ENCODE peak calls at places on chromosomes 3 and 15, in eight cellular contexts. One of them, this sample, is unnamed.

GRCh38 chr3:72185549-72186484 is 400.9 kb upstream of the PROK2 start:
- DNase-seq in neural progenitor cell: no peak
- DNase-seq in progenitor cell of endocrine pancreas: no peak
- DNase-seq in neural crest cell: no peak
- DNase-seq in bronchial epithelial cell: peak
- DNase-seq in right lobe of liver: no peak
- DNase-seq in Peyer's patch: no peak
- DNase-seq in epithelial cell of esophagus: peak
- DNase-seq in this sample: no peak

GRCh38 chr3:177905895-177906511 is 630.2 kb upstream of the KCNMB2 start:
- DNase-seq in progenitor cell of endocrine pancreas: no peak
- DNase-seq in neural crest cell: no peak
- DNase-seq in epithelial cell of esophagus: no peak
- DNase-seq in neural progenitor cell: peak
- DNase-seq in Peyer's patch: no peak
- DNase-seq in right lobe of liver: no peak
- DNase-seq in bronchial epithelial cell: peak
- DNase-seq in this sample: no peak

GRCh38 chr15:51842852-51843737 is 13.6 kb downstream of the TMOD3 start:
- DNase-seq in neural crest cell: no peak
- DNase-seq in epithelial cell of esophagus: peak
- DNase-seq in progenitor cell of endocrine pancreas: no peak
- DNase-seq in right lobe of liver: no peak
- DNase-seq in Peyer's patch: peak
- DNase-seq in neural progenitor cell: no peak
- DNase-seq in bronchial epithelial cell: peak
- DNase-seq in this sample: no peak

GRCh38 chr15:101167791-101168462 is 83.9 kb downstream of the CHSY1 start:
- DNase-seq in progenitor cell of endocrine pancreas: no peak
- DNase-seq in neural crest cell: no peak
- DNase-seq in right lobe of liver: peak
- DNase-seq in bronchial epithelial cell: peak
- DNase-seq in Peyer's patch: peak
- DNase-seq in neural progenitor cell: no peak
- DNase-seq in epithelial cell of esophagus: peak
- DNase-seq in this sample: no peak

GRCh38 chr15:49187537-49188245 is 17.6 kb downstream of the GALK2 start:
- DNase-seq in bronchial epithelial cell: no peak
- DNase-seq in neural progenitor cell: no peak
- DNase-seq in progenitor cell of endocrine pancreas: no peak
- DNase-seq in neural crest cell: no peak
- DNase-seq in Peyer's patch: no peak
- DNase-seq in right lobe of liver: no peak
- DNase-seq in epithelial cell of esophagus: peak
- DNase-seq in this sample: no peak

GRCh38 chr15:63111481-63111880 is 10.2 kb upstream of the LACTB start:
- DNase-seq in bronchial epithelial cell: no peak
- DNase-seq in neural crest cell: no peak
- DNase-seq in progenitor cell of endocrine pancreas: no peak
- DNase-seq in right lobe of liver: no peak
- DNase-seq in Peyer's patch: no peak
- DNase-seq in epithelial cell of esophagus: no peak
- DNase-seq in neural progenitor cell: no peak
- DNase-seq in this sample: no peak

GRCh38 chr15:99928429-99928981 is 195.3 kb upstream of the LYSMD4 start:
- DNase-seq in neural crest cell: peak
- DNase-seq in right lobe of liver: peak
- DNase-seq in Peyer's patch: peak
- DNase-seq in progenitor cell of endocrine pancreas: peak
- DNase-seq in epithelial cell of esophagus: peak
- DNase-seq in bronchial epithelial cell: peak
- DNase-seq in neural progenitor cell: peak
- DNase-seq in this sample: peak

GRCh38 chr3:23649502-23649901 is 156.3 kb upstream of the UBE2E1 start:
- DNase-seq in Peyer's patch: no peak
- DNase-seq in progenitor cell of endocrine pancreas: no peak
- DNase-seq in neural progenitor cell: peak
- DNase-seq in bronchial epithelial cell: no peak
- DNase-seq in right lobe of liver: no peak
- DNase-seq in epithelial cell of esophagus: no peak
- DNase-seq in neural crest cell: no peak
- DNase-seq in this sample: no peak

GRCh38 chr3:158261371-158261991 is 151.6 kb downstream of the RSRC1 start:
- DNase-seq in Peyer's patch: no peak
- DNase-seq in epithelial cell of esophagus: peak
- DNase-seq in progenitor cell of endocrine pancreas: no peak
- DNase-seq in neural progenitor cell: peak
- DNase-seq in right lobe of liver: no peak
- DNase-seq in bronchial epithelial cell: peak
- DNase-seq in neural crest cell: no peak
- DNase-seq in this sample: no peak
- TF ChIP-seq CTCF in Peyer's patch: no peak
- TF ChIP-seq CTCF in epithelial cell of esophagus: peak
- TF ChIP-seq CTCF in progenitor cell of endocrine pancreas: no peak
- TF ChIP-seq CTCF in neural progenitor cell: no peak
- TF ChIP-seq CTCF in right lobe of liver: no peak
- TF ChIP-seq CTCF in bronchial epithelial cell: no peak
- TF ChIP-seq CTCF in neural crest cell: no peak
- TF ChIP-seq CTCF in this sample: no peak

GRCh38 chr3:157594413-157594812 is 91.2 kb upstream of the VEPH1 start:
- DNase-seq in neural progenitor cell: peak
- DNase-seq in Peyer's patch: no peak
- DNase-seq in bronchial epithelial cell: no peak
- DNase-seq in neural crest cell: no peak
- DNase-seq in right lobe of liver: no peak
- DNase-seq in epithelial cell of esophagus: no peak
- DNase-seq in progenitor cell of endocrine pancreas: no peak
- DNase-seq in this sample: no peak
- TF ChIP-seq CTCF in neural progenitor cell: peak
- TF ChIP-seq CTCF in Peyer's patch: no peak
- TF ChIP-seq CTCF in bronchial epithelial cell: no peak
- TF ChIP-seq CTCF in neural crest cell: no peak
- TF ChIP-seq CTCF in right lobe of liver: no peak
- TF ChIP-seq CTCF in epithelial cell of esophagus: no peak
- TF ChIP-seq CTCF in progenitor cell of endocrine pancreas: no peak
- TF ChIP-seq CTCF in this sample: no peak

DNA sequence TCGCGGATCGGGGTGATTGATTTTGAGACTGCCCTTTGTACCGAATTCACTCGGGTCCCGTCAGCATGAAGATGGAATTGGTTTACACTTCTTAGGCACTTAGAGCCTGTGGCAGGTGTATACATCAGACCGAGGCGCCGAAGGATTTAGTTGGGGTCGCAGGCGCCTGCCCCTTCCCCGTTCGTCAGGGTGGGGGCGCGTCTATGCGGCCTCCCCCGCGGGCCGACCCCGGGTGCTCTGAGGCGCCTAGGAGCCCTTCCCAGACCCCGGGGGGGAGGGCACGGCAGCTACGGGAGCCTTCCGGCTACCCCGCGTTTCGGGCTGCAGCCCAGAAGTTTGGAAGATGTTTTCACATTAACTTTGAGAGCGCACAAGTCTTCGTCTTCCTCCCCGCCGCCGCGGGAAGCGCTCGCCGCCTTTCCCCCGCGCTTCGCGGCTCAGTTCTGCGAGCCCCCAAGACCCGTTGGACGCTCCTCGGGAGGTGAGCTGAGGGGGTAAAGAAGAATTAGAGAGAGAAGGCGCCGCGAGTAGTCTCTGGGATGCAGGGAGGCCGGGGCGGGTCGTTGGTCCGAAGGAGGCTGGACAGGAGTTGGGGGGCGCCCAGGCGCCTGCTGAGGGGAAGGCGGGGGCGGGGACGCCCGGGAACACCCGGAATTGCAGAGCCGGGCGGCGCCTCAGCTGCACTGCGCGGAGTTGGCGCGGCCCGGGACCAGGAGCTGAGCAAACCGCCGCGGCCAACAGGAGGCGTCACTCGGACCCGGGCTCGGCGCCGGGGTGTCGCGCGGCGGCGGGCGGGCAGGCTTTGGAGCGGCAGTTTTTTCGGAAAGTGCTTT is 737 bp downstream of the TIPARP start:
- DNase-seq in neural crest cell: peak
- DNase-seq in Peyer's patch: peak
- DNase-seq in progenitor cell of endocrine pancreas: peak
- DNase-seq in right lobe of liver: peak
- DNase-seq in bronchial epithelial cell: no peak
- DNase-seq in epithelial cell of esophagus: peak
- DNase-seq in neural progenitor cell: peak
- DNase-seq in this sample: peak
- TF ChIP-seq CTCF in neural crest cell: peak
- TF ChIP-seq CTCF in Peyer's patch: peak
- TF ChIP-seq CTCF in progenitor cell of endocrine pancreas: peak
- TF ChIP-seq CTCF in right lobe of liver: peak
- TF ChIP-seq CTCF in bronchial epithelial cell: peak
- TF ChIP-seq CTCF in epithelial cell of esophagus: no peak
- TF ChIP-seq CTCF in neural progenitor cell: peak
- TF ChIP-seq CTCF in this sample: peak

GRCh38 chr3:17140670-17141505 is 256.1 kb downstream of the PLCL2 start:
- DNase-seq in neural crest cell: no peak
- DNase-seq in right lobe of liver: no peak
- DNase-seq in neural progenitor cell: no peak
- DNase-seq in progenitor cell of endocrine pancreas: no peak
- DNase-seq in epithelial cell of esophagus: no peak
- DNase-seq in bronchial epithelial cell: no peak
- DNase-seq in Peyer's patch: no peak
- DNase-seq in this sample: no peak
- TF ChIP-seq CTCF in neural crest cell: no peak
- TF ChIP-seq CTCF in right lobe of liver: no peak
- TF ChIP-seq CTCF in neural progenitor cell: peak
- TF ChIP-seq CTCF in progenitor cell of endocrine pancreas: no peak
- TF ChIP-seq CTCF in epithelial cell of esophagus: no peak
- TF ChIP-seq CTCF in bronchial epithelial cell: no peak
- TF ChIP-seq CTCF in Peyer's patch: no peak
- TF ChIP-seq CTCF in this sample: no peak

DNA sequence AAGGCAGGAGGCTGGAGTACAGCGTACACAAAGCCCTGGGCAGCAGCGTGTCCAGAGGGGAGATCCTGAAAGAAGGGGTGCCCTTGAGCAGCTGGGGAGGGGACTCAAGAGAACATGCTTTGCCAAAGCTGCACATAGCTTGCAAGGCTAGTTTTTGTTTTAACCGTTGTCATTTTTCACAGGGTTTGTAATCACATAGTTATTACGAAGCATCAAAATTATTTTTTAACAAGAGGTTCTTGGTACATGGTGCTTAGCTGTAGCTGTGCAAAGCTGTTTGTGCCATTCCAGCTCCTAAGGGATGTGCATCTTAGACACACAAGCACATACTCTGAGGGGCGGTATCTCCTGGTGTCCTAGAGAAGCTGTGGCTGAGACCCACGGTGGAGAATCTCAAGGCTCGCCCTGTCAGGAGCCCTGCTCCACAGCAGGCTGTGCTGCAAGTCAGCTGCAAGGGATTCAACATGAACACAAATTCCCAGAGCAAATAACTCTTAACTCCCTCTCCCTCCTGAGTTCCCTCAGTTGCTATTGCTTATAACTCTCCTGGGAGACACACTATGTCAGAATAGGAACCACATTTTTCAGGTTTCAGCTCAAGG is 461.3 kb upstream of the PPP2R3A start:
- DNase-seq in progenitor cell of endocrine pancreas: no peak
- DNase-seq in neural crest cell: no peak
- DNase-seq in epithelial cell of esophagus: no peak
- DNase-seq in neural progenitor cell: no peak
- DNase-seq in Peyer's patch: no peak
- DNase-seq in bronchial epithelial cell: no peak
- DNase-seq in right lobe of liver: no peak
- DNase-seq in this sample: no peak
- TF ChIP-seq CTCF in progenitor cell of endocrine pancreas: no peak
- TF ChIP-seq CTCF in neural crest cell: no peak
- TF ChIP-seq CTCF in epithelial cell of esophagus: no peak
- TF ChIP-seq CTCF in neural progenitor cell: no peak
- TF ChIP-seq CTCF in Peyer's patch: no peak
- TF ChIP-seq CTCF in bronchial epithelial cell: no peak
- TF ChIP-seq CTCF in right lobe of liver: no peak
- TF ChIP-seq CTCF in this sample: no peak

DNA sequence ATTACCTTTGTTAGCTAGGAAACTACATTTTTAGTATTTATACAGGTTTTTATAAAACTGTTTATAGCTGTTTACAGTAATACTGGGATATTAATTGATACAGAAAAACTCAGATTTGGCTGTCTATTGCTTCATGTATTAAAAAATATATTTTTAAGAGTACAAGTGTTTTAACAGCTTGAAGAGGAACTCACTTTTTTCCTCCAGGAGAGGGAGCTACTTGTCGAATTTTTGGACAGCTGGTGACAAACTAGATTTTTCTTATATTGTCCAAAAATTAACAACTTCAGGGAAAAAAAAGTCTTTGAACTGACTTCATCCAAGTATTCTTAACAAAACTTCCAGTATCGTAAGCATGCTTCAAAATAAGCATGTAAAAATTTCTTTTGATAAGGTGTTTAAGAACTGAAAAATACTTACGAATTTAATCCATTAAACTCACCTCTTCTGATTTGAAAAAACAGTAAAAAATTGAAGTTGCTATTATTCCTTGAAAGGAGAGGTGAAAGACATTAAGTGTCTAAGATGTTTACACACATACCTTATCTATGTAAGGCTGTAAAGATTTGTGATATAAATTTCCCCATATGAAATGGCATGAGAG is 4.0 kb downstream of the DIPK2A start:
- DNase-seq in progenitor cell of endocrine pancreas: no peak
- DNase-seq in neural crest cell: no peak
- DNase-seq in bronchial epithelial cell: peak
- DNase-seq in right lobe of liver: no peak
- DNase-seq in epithelial cell of esophagus: peak
- DNase-seq in neural progenitor cell: peak
- DNase-seq in Peyer's patch: no peak
- DNase-seq in this sample: no peak
- TF ChIP-seq CTCF in progenitor cell of endocrine pancreas: peak
- TF ChIP-seq CTCF in neural crest cell: peak
- TF ChIP-seq CTCF in bronchial epithelial cell: peak
- TF ChIP-seq CTCF in right lobe of liver: peak
- TF ChIP-seq CTCF in epithelial cell of esophagus: peak
- TF ChIP-seq CTCF in neural progenitor cell: peak
- TF ChIP-seq CTCF in Peyer's patch: peak
- TF ChIP-seq CTCF in this sample: peak

DNA sequence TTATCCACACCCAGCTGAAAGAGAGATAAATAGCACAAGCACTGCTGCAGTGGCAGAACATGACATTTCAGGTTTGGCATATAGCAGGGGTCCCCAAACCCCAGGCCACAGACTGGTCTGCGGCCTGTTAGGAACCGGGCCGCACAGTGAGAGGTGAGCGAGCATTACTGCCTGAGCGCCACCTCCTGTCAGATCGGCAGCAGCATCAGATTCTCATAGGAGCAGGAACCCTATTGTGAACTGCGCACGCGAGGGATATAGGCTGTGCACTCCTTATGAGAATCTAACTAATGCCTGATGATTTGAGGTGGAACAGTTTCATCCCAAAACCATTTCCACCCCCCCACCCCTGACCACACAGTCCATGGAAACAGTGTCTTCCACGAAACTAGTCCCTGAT is 54.6 kb downstream of the CCR4 start:
- DNase-seq in bronchial epithelial cell: no peak
- DNase-seq in neural crest cell: no peak
- DNase-seq in neural progenitor cell: peak
- DNase-seq in epithelial cell of esophagus: no peak
- DNase-seq in right lobe of liver: no peak
- DNase-seq in Peyer's patch: no peak
- DNase-seq in progenitor cell of endocrine pancreas: no peak
- DNase-seq in this sample: no peak
- TF ChIP-seq CTCF in bronchial epithelial cell: no peak
- TF ChIP-seq CTCF in neural crest cell: no peak
- TF ChIP-seq CTCF in neural progenitor cell: peak
- TF ChIP-seq CTCF in epithelial cell of esophagus: no peak
- TF ChIP-seq CTCF in right lobe of liver: no peak
- TF ChIP-seq CTCF in Peyer's patch: no peak
- TF ChIP-seq CTCF in progenitor cell of endocrine pancreas: no peak
- TF ChIP-seq CTCF in this sample: no peak